ENCODE peak calls at places on chromosome 6, in ten cellular contexts. O is lung, M is fibroblast of mammary gland, W is spleen, A is GM12864, G is upper lobe of right lung, T is epithelial cell of esophagus, R is pancreas, X is fibroblast of pulmonary artery, E is coronary artery. K is an unnamed sample.

GRCh38 chr6:16244869-16245451 is 6.6 kb downstream of the GMPR start:
- DNase-seq in O (no peak), M (no peak), W (no peak), A (no peak), G (no peak), T (peak), R (no peak), X (no peak), E (no peak), K (peak)

GRCh38 chr6:195861-196360 is 96.4 kb upstream of the DUSP22 start:
- DNase-seq in O (no peak), M (peak), W (no peak), A (no peak), G (no peak), T (no peak), R (no peak), X (peak), E (no peak), K (no peak)

GRCh38 chr6:13586936-13587542 is 12.6 kb downstream of the SIRT5 start:
- DNase-seq in O (no peak), M (no peak), W (no peak), A (no peak), G (no peak), T (no peak), R (no peak), X (no peak), E (no peak), K (no peak)

GRCh38 chr6:93418448-93419303 is 683 bp downstream of the EPHA7 start:
- DNase-seq in O (peak), M (no peak), W (peak), A (no peak), G (peak), T (peak), R (peak), X (peak), E (no peak), K (peak)

GRCh38 chr6:167078745-167079144 is 44.2 kb upstream of the CCR6 start:
- DNase-seq in O (no peak), M (no peak), W (no peak), A (no peak), G (no peak), T (no peak), R (no peak), X (no peak), E (no peak), K (no peak)

GRCh38 chr6:137923866-137924616 is 57.0 kb downstream of the TNFAIP3 start:
- DNase-seq in O (no peak), M (peak), W (no peak), A (no peak), G (no peak), T (peak), R (no peak), X (peak), E (no peak), K (no peak)

GRCh38 chr6:156658186-156658585 is 119.0 kb upstream of the ARID1B start:
- DNase-seq in O (no peak), M (peak), W (no peak), A (no peak), G (no peak), T (no peak), R (no peak), X (peak), E (no peak), K (peak)

GRCh38 chr6:362231-362923 is 29.2 kb upstream of the IRF4 start:
- DNase-seq in O (no peak), M (no peak), W (peak), A (no peak), G (no peak), T (no peak), R (no peak), X (no peak), E (no peak), K (no peak)

GRCh38 chr6:99195986-99196655 is 153.4 kb downstream of the FAXC start:
- DNase-seq in O (no peak), M (no peak), W (no peak), A (no peak), G (no peak), T (peak), R (no peak), X (no peak), E (no peak), K (no peak)

GRCh38 chr6:90469906-90470305 is 117.0 kb downstream of the MAP3K7 start:
- DNase-seq in O (no peak), M (peak), W (no peak), A (no peak), G (no peak), T (no peak), R (no peak), X (no peak), E (no peak), K (no peak)

GRCh38 chr6:20712011-20712410 is 177.8 kb downstream of the CDKAL1 start:
- DNase-seq in O (no peak), M (no peak), W (no peak), A (no peak), G (no peak), T (peak), R (no peak), X (peak), E (no peak), K (no peak)

GRCh38 chr6:72623808-72624207 is 1.9 kb downstream of the KCNQ5 start:
- DNase-seq in O (no peak), M (no peak), W (no peak), A (no peak), G (no peak), T (no peak), R (no peak), X (peak), E (no peak), K (no peak)

GRCh38 chr6:116450769-116451740 is 10.1 kb upstream of the CALHM6 start:
- DNase-seq in O (no peak), M (no peak), W (peak), A (peak), G (no peak), T (peak), R (no peak), X (no peak), E (no peak), K (no peak)

GRCh38 chr6:140774080-140774505 is 1358.6 kb upstream of the GJE1 start:
- DNase-seq in O (no peak), M (peak), W (no peak), A (peak), G (no peak), T (peak), R (no peak), X (peak), E (no peak), K (peak)

GRCh38 chr6:99066041-99066440 is 118.3 kb upstream of the FBXL4 start:
- DNase-seq in O (no peak), M (no peak), W (no peak), A (no peak), G (no peak), T (no peak), R (no peak), X (no peak), E (no peak), K (no peak)

GRCh38 chr6:9412951-9413559 is 977.7 kb upstream of the SLC35B3 start:
- DNase-seq in O (no peak), M (peak), W (no peak), A (peak), G (no peak), T (peak), R (no peak), X (no peak), E (no peak), K (no peak)

GRCh38 chr6:21747441-21747840 is 153.9 kb downstream of the SOX4 start:
- DNase-seq in O (no peak), M (no peak), W (no peak), A (no peak), G (no peak), T (no peak), R (no peak), X (no peak), E (no peak), K (no peak)

GRCh38 chr6:24321538-24322162 is 36.2 kb downstream of the DCDC2 start:
- DNase-seq in O (no peak), M (no peak), W (no peak), A (no peak), G (no peak), T (no peak), R (no peak), X (peak), E (no peak), K (no peak)

GRCh38 chr6:39377530-39377929 is 55.0 kb upstream of the KCNK16 start:
- DNase-seq in O (peak), M (peak), W (no peak), A (no peak), G (no peak), T (peak), R (no peak), X (peak), E (no peak), K (peak)

GRCh38 chr6:95248501-95248900 is 328.8 kb upstream of the MANEA start:
- DNase-seq in O (no peak), M (no peak), W (no peak), A (no peak), G (no peak), T (no peak), R (no peak), X (no peak), E (no peak), K (no peak)

GRCh38 chr6:121597654-121598053 is 162.2 kb downstream of the GJA1 start:
- DNase-seq in O (no peak), M (peak), W (no peak), A (no peak), G (no peak), T (peak), R (no peak), X (peak), E (no peak), K (peak)

GRCh38 chr6:43803783-43804549 is 34.0 kb downstream of the VEGFA start:
- DNase-seq in O (peak), M (no peak), W (no peak), A (no peak), G (no peak), T (peak), R (no peak), X (peak), E (no peak), K (no peak)

GRCh38 chr6:1686117-1687098 is 76.7 kb downstream of the FOXC1 start:
- DNase-seq in O (peak), M (peak), W (no peak), A (no peak), G (no peak), T (peak), R (no peak), X (peak), E (no peak), K (peak)

GRCh38 chr6:56279346-56280080 is 32.1 kb upstream of the COL21A1 start:
- DNase-seq in O (no peak), M (peak), W (no peak), A (no peak), G (no peak), T (peak), R (no peak), X (peak), E (no peak), K (peak)

GRCh38 chr6:112081569-112081968 is 5.7 kb downstream of the TUBE1 start:
- DNase-seq in O (no peak), M (no peak), W (no peak), A (no peak), G (no peak), T (no peak), R (no peak), X (no peak), E (no peak), K (no peak)

GRCh38 chr6:63351995-63352586 is 32.3 kb upstream of the LGSN start:
- DNase-seq in O (no peak), M (peak), W (no peak), A (peak), G (no peak), T (peak), R (no peak), X (peak), E (no peak), K (peak)

GRCh38 chr6:7646394-7646793 is 56.4 kb downstream of the SNRNP48 start:
- DNase-seq in O (no peak), M (peak), W (no peak), A (no peak), G (no peak), T (peak), R (no peak), X (peak), E (no peak), K (peak)

GRCh38 chr6:166418691-166419143 is 36.0 kb upstream of the MPC1 start:
- DNase-seq in O (no peak), M (no peak), W (no peak), A (no peak), G (peak), T (no peak), R (no peak), X (no peak), E (no peak), K (no peak)

GRCh38 chr6:92942549-92942948 is 476.8 kb downstream of the EPHA7 start:
- DNase-seq in O (no peak), M (no peak), W (no peak), A (no peak), G (no peak), T (no peak), R (no peak), X (no peak), E (no peak), K (no peak)

GRCh38 chr6:87700729-87701675 is 1.0 kb downstream of the AKIRIN2 start:
- DNase-seq in O (peak), M (peak), W (peak), A (no peak), G (no peak), T (peak), R (peak), X (peak), E (peak), K (peak)

GRCh38 chr6:84926171-84926570 is 161.8 kb upstream of the TBX18 start:
- DNase-seq in O (no peak), M (peak), W (no peak), A (no peak), G (no peak), T (peak), R (no peak), X (peak), E (no peak), K (no peak)

GRCh38 chr6:111988926-111989325 is 65.0 kb upstream of the CCN6 start:
- DNase-seq in O (no peak), M (no peak), W (no peak), A (no peak), G (no peak), T (no peak), R (no peak), X (no peak), E (no peak), K (no peak)

GRCh38 chr6:21707527-21707926 is 114.0 kb downstream of the SOX4 start:
- DNase-seq in O (no peak), M (no peak), W (no peak), A (no peak), G (no peak), T (peak), R (no peak), X (no peak), E (no peak), K (no peak)

GRCh38 chr6:69867075-69867911 is 937 bp downstream of the COL19A1 start:
- DNase-seq in O (peak), M (peak), W (peak), A (no peak), G (peak), T (peak), R (peak), X (peak), E (peak), K (peak)

GRCh38 chr6:108801331-108801730 is 46.9 kb upstream of the ARMC2 start:
- DNase-seq in O (no peak), M (no peak), W (no peak), A (no peak), G (no peak), T (no peak), R (no peak), X (no peak), E (no peak), K (no peak)

GRCh38 chr6:81897793-81898192 is 145.3 kb upstream of the TENT5A start:
- DNase-seq in O (no peak), M (peak), W (no peak), A (no peak), G (no peak), T (no peak), R (no peak), X (no peak), E (no peak), K (no peak)

GRCh38 chr6:4892785-4893485 is 110.9 kb downstream of the RPP40 start:
- DNase-seq in O (no peak), M (no peak), W (no peak), A (no peak), G (no peak), T (no peak), R (no peak), X (no peak), E (no peak), K (no peak)

GRCh38 chr6:142819603-142820335 is 125.2 kb downstream of the HIVEP2 start:
- DNase-seq in O (no peak), M (peak), W (no peak), A (peak), G (no peak), T (no peak), R (no peak), X (peak), E (no peak), K (peak)

GRCh38 chr6:142822383-142822782 is 122.6 kb downstream of the HIVEP2 start:
- DNase-seq in O (no peak), M (no peak), W (no peak), A (no peak), G (no peak), T (no peak), R (no peak), X (no peak), E (no peak), K (no peak)

GRCh38 chr6:142821860-142822259 is 123.1 kb downstream of the HIVEP2 start:
- DNase-seq in O (no peak), M (peak), W (no peak), A (no peak), G (no peak), T (no peak), R (no peak), X (no peak), E (no peak), K (no peak)

GRCh38 chr6:142821164-142821716 is 123.7 kb downstream of the HIVEP2 start:
- DNase-seq in O (no peak), M (no peak), W (no peak), A (no peak), G (no peak), T (no peak), R (no peak), X (no peak), E (no peak), K (no peak)

GRCh38 chr6:142820336-142821016 is 124.5 kb downstream of the HIVEP2 start:
- DNase-seq in O (no peak), M (no peak), W (no peak), A (no peak), G (no peak), T (no peak), R (no peak), X (no peak), E (no peak), K (no peak)
- H3K4me3 ChIP-seq in O (no peak), M (peak), W (peak), A (peak), G (peak), T (no peak), R (peak), X (peak), E (peak), K (no peak)

GRCh38 chr6:131182991-131183425 is 47.7 kb downstream of the AKAP7 start:
- DNase-seq in O (no peak), M (peak), W (no peak), A (no peak), G (no peak), T (peak), R (no peak), X (peak), E (no peak), K (peak)
- TF ChIP-seq CTCF in O (peak), M (peak), W (peak), A (peak), G (peak), T (peak), R (no peak), X (peak), E (no peak), K (peak)

GRCh38 chr6:37502703-37503485 is 3.2 kb upstream of the CCDC167 start:
- DNase-seq in O (no peak), M (no peak), W (peak), A (no peak), G (no peak), T (no peak), R (no peak), X (no peak), E (no peak), K (no peak)
- H3K4me3 ChIP-seq in O (no peak), M (no peak), W (no peak), A (no peak), G (no peak), T (no peak), R (no peak), X (no peak), E (no peak), K (no peak)

GRCh38 chr6:151390276-151391020 is 911 bp downstream of the ZBTB2 start:
- DNase-seq in O (peak), M (peak), W (peak), A (peak), G (peak), T (peak), R (peak), X (peak), E (peak), K (peak)
- TF ChIP-seq CTCF in O (no peak), M (no peak), W (peak), A (no peak), G (no peak), T (no peak), R (no peak), X (no peak), E (no peak), K (no peak)

DNA sequence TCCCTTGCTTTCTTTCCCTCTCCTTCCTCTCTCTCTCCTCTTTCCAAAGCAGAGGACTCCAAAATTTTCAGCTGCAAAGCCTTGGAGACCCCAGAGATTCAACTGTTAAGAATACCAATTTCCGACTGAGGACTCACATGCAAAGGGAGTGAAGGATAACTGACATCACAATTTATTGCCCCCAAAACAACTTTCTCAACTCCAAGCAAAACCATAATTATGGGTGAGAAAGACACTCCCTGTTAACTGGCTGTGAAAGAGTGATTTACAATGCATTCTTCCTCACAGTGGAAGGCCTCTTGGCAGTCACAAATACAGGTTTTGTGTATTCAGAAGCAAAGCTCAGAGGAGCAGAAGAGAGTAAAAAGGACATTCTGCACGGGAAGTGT is 421.0 kb upstream of the JARID2 start:
- DNase-seq in O (no peak), M (no peak), W (no peak), A (no peak), G (no peak), T (no peak), R (no peak), X (no peak), E (no peak), K (no peak)
- H3K4me3 ChIP-seq in O (no peak), M (no peak), W (no peak), A (no peak), G (no peak), T (no peak), R (no peak), X (no peak), E (no peak), K (no peak)

DNA sequence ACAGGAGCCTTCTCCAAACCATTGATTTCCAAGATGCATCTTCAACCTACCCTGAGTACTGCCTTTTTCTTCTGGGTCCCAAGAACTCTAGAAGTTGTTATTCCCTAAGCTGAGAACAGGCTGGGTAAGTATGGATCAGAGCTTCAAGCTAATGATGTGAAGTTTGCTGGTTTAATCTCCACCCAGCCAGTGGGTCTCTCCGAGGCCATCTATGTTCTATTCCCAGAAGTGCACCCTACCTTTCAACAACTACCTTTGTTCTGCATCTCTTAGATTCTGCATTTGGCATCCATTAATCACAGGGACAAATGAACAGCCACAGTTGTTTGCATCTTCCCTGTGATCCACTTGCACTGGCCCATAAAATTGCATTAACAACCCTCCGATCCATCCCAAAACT is 246.2 kb downstream of the HIVEP2 start:
- DNase-seq in O (no peak), M (no peak), W (no peak), A (no peak), G (no peak), T (peak), R (no peak), X (no peak), E (no peak), K (no peak)
- TF ChIP-seq CTCF in O (no peak), M (peak), W (no peak), A (peak), G (no peak), T (peak), R (no peak), X (peak), E (no peak), K (peak)